ENCODE peak calls at places on chromosomes 7 and 10, in nine cellular contexts. One of them, this sample, is unnamed.

GRCh38 chr7:142720140-142720773 is 29.0 kb upstream of the PRSS1 start:
- DNase-seq in right cardiac atrium: no peak
- DNase-seq in C1 segment of cervical spinal cord: no peak
- DNase-seq in hepatic stellate cell: no peak
- DNase-seq in BE2C: no peak
- DNase-seq in left colon: no peak
- DNase-seq in H54: no peak
- DNase-seq in ascending aorta: no peak
- DNase-seq in Caki2: no peak
- DNase-seq in this sample: peak

GRCh38 chr7:28410628-28411578 is 1.4 kb upstream of the CREB5 start:
- DNase-seq in right cardiac atrium: peak
- DNase-seq in C1 segment of cervical spinal cord: no peak
- DNase-seq in hepatic stellate cell: peak
- DNase-seq in BE2C: peak
- DNase-seq in left colon: no peak
- DNase-seq in H54: no peak
- DNase-seq in ascending aorta: peak
- DNase-seq in Caki2: peak
- DNase-seq in this sample: peak

GRCh38 chr7:107025449-107026103 is 18.9 kb upstream of the PRKAR2B start:
- DNase-seq in right cardiac atrium: no peak
- DNase-seq in C1 segment of cervical spinal cord: no peak
- DNase-seq in hepatic stellate cell: no peak
- DNase-seq in BE2C: no peak
- DNase-seq in left colon: no peak
- DNase-seq in H54: no peak
- DNase-seq in ascending aorta: no peak
- DNase-seq in Caki2: no peak
- DNase-seq in this sample: no peak

GRCh38 chr10:28939352-28940157 is 262.2 kb downstream of the BAMBI start:
- DNase-seq in right cardiac atrium: peak
- DNase-seq in C1 segment of cervical spinal cord: peak
- DNase-seq in hepatic stellate cell: peak
- DNase-seq in BE2C: peak
- DNase-seq in left colon: no peak
- DNase-seq in H54: no peak
- DNase-seq in ascending aorta: peak
- DNase-seq in Caki2: no peak
- DNase-seq in this sample: peak

GRCh38 chr7:140635821-140636220 is 4.8 kb downstream of the DENND2A start:
- DNase-seq in right cardiac atrium: peak
- DNase-seq in C1 segment of cervical spinal cord: peak
- DNase-seq in hepatic stellate cell: no peak
- DNase-seq in BE2C: no peak
- DNase-seq in left colon: no peak
- DNase-seq in H54: no peak
- DNase-seq in ascending aorta: no peak
- DNase-seq in Caki2: no peak
- DNase-seq in this sample: no peak

GRCh38 chr10:132429281-132430230 is 32.6 kb downstream of the PWWP2B start:
- DNase-seq in right cardiac atrium: peak
- DNase-seq in C1 segment of cervical spinal cord: no peak
- DNase-seq in hepatic stellate cell: no peak
- DNase-seq in BE2C: no peak
- DNase-seq in left colon: peak
- DNase-seq in H54: no peak
- DNase-seq in ascending aorta: no peak
- DNase-seq in Caki2: no peak
- DNase-seq in this sample: no peak

GRCh38 chr7:77727527-77727926 is 31.3 kb downstream of the RSBN1L start:
- DNase-seq in right cardiac atrium: no peak
- DNase-seq in C1 segment of cervical spinal cord: no peak
- DNase-seq in hepatic stellate cell: no peak
- DNase-seq in BE2C: no peak
- DNase-seq in left colon: no peak
- DNase-seq in H54: no peak
- DNase-seq in ascending aorta: no peak
- DNase-seq in Caki2: no peak
- DNase-seq in this sample: no peak

GRCh38 chr7:12884856-12885440 is 197.5 kb downstream of the ARL4A start:
- DNase-seq in right cardiac atrium: no peak
- DNase-seq in C1 segment of cervical spinal cord: no peak
- DNase-seq in hepatic stellate cell: no peak
- DNase-seq in BE2C: no peak
- DNase-seq in left colon: no peak
- DNase-seq in H54: no peak
- DNase-seq in ascending aorta: no peak
- DNase-seq in Caki2: peak
- DNase-seq in this sample: no peak

GRCh38 chr10:118569241-118569881 is 26.1 kb downstream of the PRLHR start:
- DNase-seq in right cardiac atrium: no peak
- DNase-seq in C1 segment of cervical spinal cord: no peak
- DNase-seq in hepatic stellate cell: no peak
- DNase-seq in BE2C: no peak
- DNase-seq in left colon: no peak
- DNase-seq in H54: peak
- DNase-seq in ascending aorta: no peak
- DNase-seq in Caki2: no peak
- DNase-seq in this sample: no peak

GRCh38 chr7:37558320-37558719 is 109.7 kb upstream of the ELMO1 start:
- DNase-seq in right cardiac atrium: no peak
- DNase-seq in C1 segment of cervical spinal cord: no peak
- DNase-seq in hepatic stellate cell: no peak
- DNase-seq in BE2C: no peak
- DNase-seq in left colon: no peak
- DNase-seq in H54: no peak
- DNase-seq in ascending aorta: no peak
- DNase-seq in Caki2: no peak
- DNase-seq in this sample: no peak

GRCh38 chr7:151408498-151408838 is 1.4 kb downstream of the WDR86 start:
- DNase-seq in right cardiac atrium: no peak
- DNase-seq in C1 segment of cervical spinal cord: no peak
- DNase-seq in hepatic stellate cell: no peak
- DNase-seq in BE2C: no peak
- DNase-seq in left colon: no peak
- DNase-seq in H54: no peak
- DNase-seq in ascending aorta: no peak
- DNase-seq in Caki2: no peak
- DNase-seq in this sample: peak

GRCh38 chr7:142557971-142558582 is 191.2 kb upstream of the PRSS1 start:
- DNase-seq in right cardiac atrium: peak
- DNase-seq in C1 segment of cervical spinal cord: no peak
- DNase-seq in hepatic stellate cell: peak
- DNase-seq in BE2C: peak
- DNase-seq in left colon: peak
- DNase-seq in H54: peak
- DNase-seq in ascending aorta: no peak
- DNase-seq in Caki2: peak
- DNase-seq in this sample: no peak

GRCh38 chr10:112959207-112959838 is 9.3 kb downstream of the TCF7L2 start:
- DNase-seq in right cardiac atrium: no peak
- DNase-seq in C1 segment of cervical spinal cord: no peak
- DNase-seq in hepatic stellate cell: no peak
- DNase-seq in BE2C: no peak
- DNase-seq in left colon: no peak
- DNase-seq in H54: no peak
- DNase-seq in ascending aorta: no peak
- DNase-seq in Caki2: peak
- DNase-seq in this sample: no peak

GRCh38 chr10:51789903-51790302 is 90.5 kb upstream of the CSTF2T start:
- DNase-seq in right cardiac atrium: peak
- DNase-seq in C1 segment of cervical spinal cord: no peak
- DNase-seq in hepatic stellate cell: no peak
- DNase-seq in BE2C: no peak
- DNase-seq in left colon: no peak
- DNase-seq in H54: no peak
- DNase-seq in ascending aorta: no peak
- DNase-seq in Caki2: no peak
- DNase-seq in this sample: no peak

GRCh38 chr10:69217119-69217754 is 2.9 kb upstream of the HKDC1 start:
- DNase-seq in right cardiac atrium: no peak
- DNase-seq in C1 segment of cervical spinal cord: no peak
- DNase-seq in hepatic stellate cell: no peak
- DNase-seq in BE2C: no peak
- DNase-seq in left colon: no peak
- DNase-seq in H54: peak
- DNase-seq in ascending aorta: no peak
- DNase-seq in Caki2: peak
- DNase-seq in this sample: peak

GRCh38 chr10:97517778-97518561 is 19.2 kb downstream of the UBTD1 start:
- DNase-seq in right cardiac atrium: no peak
- DNase-seq in C1 segment of cervical spinal cord: no peak
- DNase-seq in hepatic stellate cell: no peak
- DNase-seq in BE2C: peak
- DNase-seq in left colon: no peak
- DNase-seq in H54: peak
- DNase-seq in ascending aorta: no peak
- DNase-seq in Caki2: no peak
- DNase-seq in this sample: no peak

GRCh38 chr10:126621836-126622235 is 48.7 kb downstream of the C10orf90 start:
- DNase-seq in right cardiac atrium: no peak
- DNase-seq in C1 segment of cervical spinal cord: no peak
- DNase-seq in hepatic stellate cell: no peak
- DNase-seq in BE2C: no peak
- DNase-seq in left colon: no peak
- DNase-seq in H54: no peak
- DNase-seq in ascending aorta: peak
- DNase-seq in Caki2: no peak
- DNase-seq in this sample: no peak

GRCh38 chr7:43568529-43568928 is 14.4 kb upstream of the STK17A start:
- DNase-seq in right cardiac atrium: no peak
- DNase-seq in C1 segment of cervical spinal cord: no peak
- DNase-seq in hepatic stellate cell: no peak
- DNase-seq in BE2C: peak
- DNase-seq in left colon: no peak
- DNase-seq in H54: no peak
- DNase-seq in ascending aorta: no peak
- DNase-seq in Caki2: no peak
- DNase-seq in this sample: peak

GRCh38 chr10:22341190-22341935 is 3.9 kb upstream of the SPAG6 start:
- DNase-seq in right cardiac atrium: no peak
- DNase-seq in C1 segment of cervical spinal cord: no peak
- DNase-seq in hepatic stellate cell: no peak
- DNase-seq in BE2C: no peak
- DNase-seq in left colon: no peak
- DNase-seq in H54: peak
- DNase-seq in ascending aorta: no peak
- DNase-seq in Caki2: peak
- DNase-seq in this sample: no peak

GRCh38 chr7:8442814-8443304 is 9.4 kb downstream of the NXPH1 start:
- DNase-seq in right cardiac atrium: peak
- DNase-seq in C1 segment of cervical spinal cord: peak
- DNase-seq in hepatic stellate cell: no peak
- DNase-seq in BE2C: no peak
- DNase-seq in left colon: peak
- DNase-seq in H54: no peak
- DNase-seq in ascending aorta: no peak
- DNase-seq in Caki2: peak
- DNase-seq in this sample: no peak

GRCh38 chr10:98262571-98262970 is 5.4 kb downstream of the LOXL4 start:
- DNase-seq in right cardiac atrium: peak
- DNase-seq in C1 segment of cervical spinal cord: peak
- DNase-seq in hepatic stellate cell: peak
- DNase-seq in BE2C: peak
- DNase-seq in left colon: no peak
- DNase-seq in H54: peak
- DNase-seq in ascending aorta: no peak
- DNase-seq in Caki2: no peak
- DNase-seq in this sample: peak

GRCh38 chr7:105887569-105888199 is 11.3 kb upstream of the ATXN7L1 start:
- DNase-seq in right cardiac atrium: peak
- DNase-seq in C1 segment of cervical spinal cord: no peak
- DNase-seq in hepatic stellate cell: no peak
- DNase-seq in BE2C: no peak
- DNase-seq in left colon: no peak
- DNase-seq in H54: no peak
- DNase-seq in ascending aorta: no peak
- DNase-seq in Caki2: no peak
- DNase-seq in this sample: no peak

GRCh38 chr7:150568714-150569113 is 1.5 kb downstream of the GIMAP4 start:
- DNase-seq in right cardiac atrium: no peak
- DNase-seq in C1 segment of cervical spinal cord: no peak
- DNase-seq in hepatic stellate cell: no peak
- DNase-seq in BE2C: no peak
- DNase-seq in left colon: no peak
- DNase-seq in H54: no peak
- DNase-seq in ascending aorta: no peak
- DNase-seq in Caki2: no peak
- DNase-seq in this sample: no peak

GRCh38 chr7:158311791-158312190 is 275.8 kb downstream of the PTPRN2 start:
- DNase-seq in right cardiac atrium: no peak
- DNase-seq in C1 segment of cervical spinal cord: no peak
- DNase-seq in hepatic stellate cell: no peak
- DNase-seq in BE2C: no peak
- DNase-seq in left colon: no peak
- DNase-seq in H54: no peak
- DNase-seq in ascending aorta: no peak
- DNase-seq in Caki2: no peak
- DNase-seq in this sample: peak

GRCh38 chr7:107388604-107389003 is 81.3 kb upstream of the GPR22 start:
- DNase-seq in right cardiac atrium: no peak
- DNase-seq in C1 segment of cervical spinal cord: no peak
- DNase-seq in hepatic stellate cell: no peak
- DNase-seq in BE2C: no peak
- DNase-seq in left colon: no peak
- DNase-seq in H54: no peak
- DNase-seq in ascending aorta: no peak
- DNase-seq in Caki2: no peak
- DNase-seq in this sample: no peak

GRCh38 chr7:104980440-104980839 is 33.6 kb upstream of the KMT2E start:
- DNase-seq in right cardiac atrium: no peak
- DNase-seq in C1 segment of cervical spinal cord: no peak
- DNase-seq in hepatic stellate cell: no peak
- DNase-seq in BE2C: no peak
- DNase-seq in left colon: no peak
- DNase-seq in H54: no peak
- DNase-seq in ascending aorta: no peak
- DNase-seq in Caki2: no peak
- DNase-seq in this sample: no peak

GRCh38 chr7:85866540-85866939 is 679.7 kb upstream of the SEMA3D start:
- DNase-seq in right cardiac atrium: no peak
- DNase-seq in C1 segment of cervical spinal cord: no peak
- DNase-seq in hepatic stellate cell: no peak
- DNase-seq in BE2C: no peak
- DNase-seq in left colon: no peak
- DNase-seq in H54: no peak
- DNase-seq in ascending aorta: no peak
- DNase-seq in Caki2: no peak
- DNase-seq in this sample: no peak

GRCh38 chr7:155604504-155604997 is 39.9 kb upstream of the RBM33 start:
- DNase-seq in right cardiac atrium: no peak
- DNase-seq in C1 segment of cervical spinal cord: no peak
- DNase-seq in hepatic stellate cell: no peak
- DNase-seq in BE2C: no peak
- DNase-seq in left colon: no peak
- DNase-seq in H54: no peak
- DNase-seq in ascending aorta: no peak
- DNase-seq in Caki2: no peak
- DNase-seq in this sample: no peak

GRCh38 chr10:94680544-94680943 is 3.0 kb upstream of the CYP2C18 start:
- DNase-seq in right cardiac atrium: no peak
- DNase-seq in C1 segment of cervical spinal cord: no peak
- DNase-seq in hepatic stellate cell: no peak
- DNase-seq in BE2C: no peak
- DNase-seq in left colon: no peak
- DNase-seq in H54: no peak
- DNase-seq in ascending aorta: no peak
- DNase-seq in Caki2: peak
- DNase-seq in this sample: no peak

GRCh38 chr10:10092581-10092980 is 925.1 kb upstream of the CELF2 start:
- DNase-seq in right cardiac atrium: peak
- DNase-seq in C1 segment of cervical spinal cord: no peak
- DNase-seq in hepatic stellate cell: no peak
- DNase-seq in BE2C: no peak
- DNase-seq in left colon: no peak
- DNase-seq in H54: peak
- DNase-seq in ascending aorta: no peak
- DNase-seq in Caki2: peak
- DNase-seq in this sample: peak

GRCh38 chr10:127563718-127564553 is 14.8 kb downstream of the NPS start:
- DNase-seq in right cardiac atrium: peak
- DNase-seq in C1 segment of cervical spinal cord: no peak
- DNase-seq in hepatic stellate cell: no peak
- DNase-seq in BE2C: peak
- DNase-seq in left colon: no peak
- DNase-seq in H54: no peak
- DNase-seq in ascending aorta: no peak
- DNase-seq in Caki2: no peak
- DNase-seq in this sample: no peak

This sample was measured in osteoblast.